ENCODE peak calls at places on chromosomes 4 and X, in five cellular contexts. One of them, this sample, is unnamed.

GRCh38 chr4:102713096-102713495 is 47.7 kb downstream of the MANBA start:
- DNase-seq in OCI-LY7: no peak
- DNase-seq in brain microvascular endothelial cell: peak; percentile 66
- DNase-seq in uterus: no peak
- DNase-seq in upper lobe of right lung: no peak
- DNase-seq in this sample: no peak

GRCh38 chr4:85681194-85681803 is 206.3 kb downstream of the ARHGAP24 start:
- DNase-seq in OCI-LY7: peak; percentile 66
- DNase-seq in brain microvascular endothelial cell: peak; percentile 74
- DNase-seq in uterus: no peak
- DNase-seq in upper lobe of right lung: no peak
- DNase-seq in this sample: no peak

GRCh38 chrX:24851776-24852175 is 158.1 kb downstream of the POLA1 start:
- DNase-seq in OCI-LY7: no peak
- DNase-seq in brain microvascular endothelial cell: no peak
- DNase-seq in uterus: no peak
- DNase-seq in upper lobe of right lung: no peak
- DNase-seq in this sample: no peak

GRCh38 chr4:104491396-104491821 is 3.3 kb downstream of the CXXC4 start:
- DNase-seq in OCI-LY7: no peak
- DNase-seq in brain microvascular endothelial cell: no peak
- DNase-seq in uterus: peak; percentile 34
- DNase-seq in upper lobe of right lung: peak; percentile 70
- DNase-seq in this sample: peak; percentile 50

GRCh38 chr4:57199267-57199666 is 89.1 kb upstream of the IGFBP7 start:
- DNase-seq in OCI-LY7: no peak
- DNase-seq in brain microvascular endothelial cell: no peak
- DNase-seq in uterus: no peak
- DNase-seq in upper lobe of right lung: no peak
- DNase-seq in this sample: no peak

GRCh38 chrX:69211701-69212100 is 46.4 kb upstream of the PJA1 start:
- DNase-seq in OCI-LY7: no peak
- DNase-seq in brain microvascular endothelial cell: no peak
- DNase-seq in uterus: no peak
- DNase-seq in upper lobe of right lung: no peak
- DNase-seq in this sample: no peak

GRCh38 chr4:16864199-16864598 is 34.2 kb downstream of the LDB2 start:
- DNase-seq in OCI-LY7: no peak
- DNase-seq in brain microvascular endothelial cell: no peak
- DNase-seq in uterus: no peak
- DNase-seq in upper lobe of right lung: no peak
- DNase-seq in this sample: no peak

GRCh38 chrX:147958316-147958715 is 22.8 kb upstream of the FMR1NB start:
- DNase-seq in OCI-LY7: no peak
- DNase-seq in brain microvascular endothelial cell: peak; percentile 9
- DNase-seq in uterus: no peak
- DNase-seq in upper lobe of right lung: no peak
- DNase-seq in this sample: no peak

GRCh38 chr4:3721627-3722026 is 44.6 kb upstream of the ADRA2C start:
- DNase-seq in OCI-LY7: no peak
- DNase-seq in brain microvascular endothelial cell: no peak
- DNase-seq in uterus: no peak
- DNase-seq in upper lobe of right lung: no peak
- DNase-seq in this sample: no peak

GRCh38 chr4:61152433-61152832 is 47.7 kb upstream of the ADGRL3 start:
- DNase-seq in OCI-LY7: no peak
- DNase-seq in brain microvascular endothelial cell: no peak
- DNase-seq in uterus: no peak
- DNase-seq in upper lobe of right lung: no peak
- DNase-seq in this sample: no peak

GRCh38 chrX:138925330-138925729 is 213.8 kb upstream of the FGF13 start:
- DNase-seq in OCI-LY7: no peak
- DNase-seq in brain microvascular endothelial cell: no peak
- DNase-seq in uterus: no peak
- DNase-seq in upper lobe of right lung: no peak
- DNase-seq in this sample: no peak

GRCh38 chr4:139764192-139764591 is 98.6 kb downstream of the MGST2 start:
- DNase-seq in OCI-LY7: no peak
- DNase-seq in brain microvascular endothelial cell: no peak
- DNase-seq in uterus: no peak
- DNase-seq in upper lobe of right lung: no peak
- DNase-seq in this sample: no peak

GRCh38 chr4:120318447-120318846 is 251.8 kb upstream of the MAD2L1 start:
- DNase-seq in OCI-LY7: no peak
- DNase-seq in brain microvascular endothelial cell: no peak
- DNase-seq in uterus: no peak
- DNase-seq in upper lobe of right lung: no peak
- DNase-seq in this sample: no peak

GRCh38 chr4:6620891-6621555 is 19.5 kb upstream of the MRFAP1 start:
- DNase-seq in OCI-LY7: no peak
- DNase-seq in brain microvascular endothelial cell: no peak
- DNase-seq in uterus: no peak
- DNase-seq in upper lobe of right lung: peak; percentile 45
- DNase-seq in this sample: no peak

GRCh38 chrX:1449581-1450149 is 3.0 kb downstream of the ASMTL start:
- DNase-seq in OCI-LY7: no peak
- DNase-seq in brain microvascular endothelial cell: no peak
- DNase-seq in uterus: no peak
- DNase-seq in upper lobe of right lung: no peak
- DNase-seq in this sample: no peak

GRCh38 chr4:163544407-163545038 is 50.0 kb downstream of the TMA16 start:
- DNase-seq in OCI-LY7: peak; percentile 76
- DNase-seq in brain microvascular endothelial cell: peak; percentile 35
- DNase-seq in uterus: peak; percentile 34
- DNase-seq in upper lobe of right lung: peak; percentile 74
- DNase-seq in this sample: peak; percentile 49
- H3K4me3 ChIP-seq in OCI-LY7: no peak overlapping the region
- H3K4me3 ChIP-seq in brain microvascular endothelial cell: peak overlapping the region; percentile 39
- H3K4me3 ChIP-seq in uterus: no peak overlapping the region
- H3K4me3 ChIP-seq in upper lobe of right lung: peak overlapping the region; percentile 19
- H3K4me3 ChIP-seq in this sample: no peak overlapping the region

GRCh38 chr4:153585021-153585420 is 99.1 kb upstream of the TLR2 start:
- DNase-seq in OCI-LY7: no peak
- DNase-seq in brain microvascular endothelial cell: no peak
- DNase-seq in uterus: no peak
- DNase-seq in upper lobe of right lung: no peak
- DNase-seq in this sample: no peak
- H3K4me3 ChIP-seq in OCI-LY7: no peak overlapping the region
- H3K4me3 ChIP-seq in brain microvascular endothelial cell: no peak overlapping the region
- H3K4me3 ChIP-seq in uterus: no peak overlapping the region
- H3K4me3 ChIP-seq in upper lobe of right lung: no peak overlapping the region
- H3K4me3 ChIP-seq in this sample: no peak overlapping the region

GRCh38 chrX:153794018-153794896 is at the start of the genes IDH3G and SSR4:
- DNase-seq in OCI-LY7: peak; percentile 94
- DNase-seq in brain microvascular endothelial cell: peak; percentile 84
- DNase-seq in uterus: peak; percentile 90
- DNase-seq in upper lobe of right lung: peak; percentile 95
- DNase-seq in this sample: peak; percentile 94

GRCh38 chrX:153791104-153791852 is 2.9 kb downstream of the IDH3G start:
- DNase-seq in OCI-LY7: no peak
- DNase-seq in brain microvascular endothelial cell: no peak
- DNase-seq in uterus: no peak
- DNase-seq in upper lobe of right lung: no peak
- DNase-seq in this sample: no peak

GRCh38 chrX:153789654-153790053 is 4.5 kb downstream of the IDH3G start:
- DNase-seq in OCI-LY7: no peak
- DNase-seq in brain microvascular endothelial cell: no peak
- DNase-seq in uterus: no peak
- DNase-seq in upper lobe of right lung: no peak
- DNase-seq in this sample: no peak

GRCh38 chrX:153793291-153793690 is 884 bp downstream of the IDH3G start:
- DNase-seq in OCI-LY7: no peak
- DNase-seq in brain microvascular endothelial cell: no peak
- DNase-seq in uterus: no peak
- DNase-seq in upper lobe of right lung: no peak
- DNase-seq in this sample: no peak

DNA sequence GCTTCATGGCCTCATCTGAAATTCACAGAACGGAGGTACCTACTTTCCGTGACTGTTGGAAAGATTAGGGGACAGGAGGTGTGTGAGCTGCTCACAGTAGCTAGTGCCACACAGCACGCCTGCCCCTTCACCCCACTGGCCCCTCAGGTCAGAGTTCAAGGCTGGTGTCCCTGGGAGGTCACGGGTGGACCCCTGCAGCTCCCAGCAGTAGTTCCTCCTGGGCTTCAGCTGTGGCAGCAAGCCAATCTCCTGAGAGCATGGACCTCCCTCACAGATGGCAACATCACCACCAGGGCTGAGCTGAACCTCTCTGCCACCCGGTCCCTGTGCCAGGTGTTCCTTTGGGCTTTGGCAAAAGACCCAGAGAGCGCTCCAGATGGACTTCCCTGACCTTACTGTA is 1.8 kb downstream of the IDH3G start:
- DNase-seq in OCI-LY7: no peak
- DNase-seq in brain microvascular endothelial cell: no peak
- DNase-seq in uterus: no peak
- DNase-seq in upper lobe of right lung: no peak
- DNase-seq in this sample: no peak
- H3K4me3 ChIP-seq in OCI-LY7: no peak overlapping the region
- H3K4me3 ChIP-seq in brain microvascular endothelial cell: no peak overlapping the region
- H3K4me3 ChIP-seq in uterus: no peak overlapping the region
- H3K4me3 ChIP-seq in upper lobe of right lung: no peak overlapping the region
- H3K4me3 ChIP-seq in this sample: no peak overlapping the region

DNA sequence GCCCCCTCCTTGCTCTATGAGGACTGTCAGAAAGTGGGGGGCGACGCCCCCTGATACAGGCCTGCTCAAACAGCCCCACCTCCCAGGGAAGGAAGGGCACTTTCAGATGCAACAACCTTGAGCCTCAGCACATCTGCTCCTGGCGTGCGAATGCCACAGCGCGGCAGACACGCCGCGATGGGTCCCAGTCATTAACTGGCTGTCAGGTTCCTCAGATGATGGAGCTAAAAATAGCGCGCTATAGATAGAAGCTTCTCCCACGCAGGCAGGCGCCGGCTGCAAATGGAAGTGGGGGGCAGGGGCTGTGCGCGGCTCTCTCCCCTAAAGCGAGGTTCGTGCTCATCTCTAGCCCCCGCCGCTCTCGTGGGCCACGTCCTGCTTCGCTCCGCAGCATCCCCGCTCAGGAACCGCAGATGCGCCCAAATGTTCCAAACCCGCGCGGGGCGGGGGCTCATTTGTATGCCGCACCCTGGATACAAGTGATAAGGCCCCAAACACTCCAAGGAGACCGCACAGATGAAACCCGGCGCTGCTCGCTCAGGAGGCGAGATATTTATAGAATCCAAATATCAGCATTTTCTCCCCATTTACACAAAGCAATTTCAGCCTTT is 57.7 kb upstream of the LGI2 start:
- DNase-seq in OCI-LY7: no peak
- DNase-seq in brain microvascular endothelial cell: peak; percentile 17
- DNase-seq in uterus: no peak
- DNase-seq in upper lobe of right lung: no peak
- DNase-seq in this sample: no peak
- H3K4me3 ChIP-seq in OCI-LY7: no peak overlapping the region
- H3K4me3 ChIP-seq in brain microvascular endothelial cell: peak overlapping the region; percentile 17
- H3K4me3 ChIP-seq in uterus: peak overlapping the region; percentile 26
- H3K4me3 ChIP-seq in upper lobe of right lung: peak overlapping the region; percentile 15
- H3K4me3 ChIP-seq in this sample: no peak overlapping the region

GRCh38 chrX:155880586-155881157 is 473 bp upstream of the VAMP7 start:
- DNase-seq in OCI-LY7: no peak
- DNase-seq in brain microvascular endothelial cell: no peak
- DNase-seq in uterus: no peak
- DNase-seq in upper lobe of right lung: no peak
- DNase-seq in this sample: no peak
- H3K4me3 ChIP-seq in OCI-LY7: peak overlapping the region; percentile 76
- H3K4me3 ChIP-seq in brain microvascular endothelial cell: peak overlapping the region; percentile 80
- H3K4me3 ChIP-seq in uterus: peak overlapping the region; percentile 50
- H3K4me3 ChIP-seq in upper lobe of right lung: peak overlapping the region; percentile 67
- H3K4me3 ChIP-seq in this sample: peak overlapping the region; percentile 40

GRCh38 chr4:83214079-83214478 is 70.5 kb downstream of the COQ2 start:
- DNase-seq in OCI-LY7: no peak
- DNase-seq in brain microvascular endothelial cell: no peak
- DNase-seq in uterus: no peak
- DNase-seq in upper lobe of right lung: no peak
- DNase-seq in this sample: no peak

GRCh38 chr4:83219344-83219990 is 65.1 kb downstream of the COQ2 start:
- DNase-seq in OCI-LY7: peak; percentile 94
- DNase-seq in brain microvascular endothelial cell: no peak
- DNase-seq in uterus: no peak
- DNase-seq in upper lobe of right lung: peak; percentile 67
- DNase-seq in this sample: peak; percentile 47

GRCh38 chr4:83219991-83220360 is 64.6 kb downstream of the COQ2 start:
- DNase-seq in OCI-LY7: no peak
- DNase-seq in brain microvascular endothelial cell: no peak
- DNase-seq in uterus: no peak
- DNase-seq in upper lobe of right lung: no peak
- DNase-seq in this sample: no peak

GRCh38 chr4:83217721-83218522 is 66.7 kb downstream of the COQ2 start:
- DNase-seq in OCI-LY7: peak; percentile 95
- DNase-seq in brain microvascular endothelial cell: no peak
- DNase-seq in uterus: no peak
- DNase-seq in upper lobe of right lung: no peak
- DNase-seq in this sample: peak; percentile 91

GRCh38 chr4:83216856-83217683 is 67.5 kb downstream of the COQ2 start:
- DNase-seq in OCI-LY7: no peak
- DNase-seq in brain microvascular endothelial cell: no peak
- DNase-seq in uterus: no peak
- DNase-seq in upper lobe of right lung: no peak
- DNase-seq in this sample: no peak
- H3K4me3 ChIP-seq in OCI-LY7: peak overlapping the region; percentile 43
- H3K4me3 ChIP-seq in brain microvascular endothelial cell: no peak overlapping the region
- H3K4me3 ChIP-seq in uterus: no peak overlapping the region
- H3K4me3 ChIP-seq in upper lobe of right lung: no peak overlapping the region
- H3K4me3 ChIP-seq in this sample: no peak overlapping the region

This sample was measured in CD4-positive, alpha-beta memory T cell.